ENCODE peak calls at places on chromosomes 1 and 21, in four cellular contexts. N is HCT116, S is tibial nerve, O is uterus. X is an unnamed sample.

GRCh38 chr1:71039666-71040262 is 7.9 kb downstream of the PTGER3 start:
- DNase-seq in O (no peak), N (no peak), S (no peak), X (no peak)

GRCh38 chr21:43818685-43819084 is 29.3 kb downstream of the RRP1 start:
- DNase-seq in N (no peak), S (no peak), O (no peak), X (no peak)

GRCh38 chr1:43930168-43930948 is 3.2 kb upstream of the ARTN start:
- DNase-seq in N (peak; percentile 49), O (no peak), S (no peak), X (no peak)

GRCh38 chr1:1291611-1292441 is 11.6 kb downstream of the SCNN1D start:
- DNase-seq in O (peak; percentile 70), N (no peak), S (no peak), X (peak; percentile 85)

GRCh38 chr1:53956308-53957168 is 10.4 kb downstream of the LRRC42 start:
- DNase-seq in O (no peak), N (no peak), S (no peak), X (no peak)

GRCh38 chr1:10251325-10252103 is 41.1 kb downstream of the KIF1B start:
- DNase-seq in N (no peak), S (no peak), O (no peak), X (no peak)

GRCh38 chr1:176790771-176791170 is 327.8 kb downstream of the PAPPA2 start:
- DNase-seq in N (no peak), O (no peak), S (no peak), X (no peak)

GRCh38 chr1:66436378-66437135 is 97.4 kb upstream of the SGIP1 start:
- DNase-seq in S (no peak), O (no peak), N (peak; percentile 63), X (no peak)

GRCh38 chr1:110210604-110211502 is 739 bp downstream of the KCNC4 start:
- DNase-seq in S (no peak), O (peak; percentile 40), N (no peak), X (peak; percentile 55)

GRCh38 chr1:107934573-107934972 is 30.4 kb downstream of the VAV3 start:
- DNase-seq in O (no peak), N (no peak), S (no peak), X (no peak)

GRCh38 chr1:19156676-19157075 is 53.4 kb downstream of the UBR4 start:
- DNase-seq in N (no peak), S (no peak), O (peak; percentile 70), X (peak; percentile 63)

GRCh38 chr1:203519053-203519770 is 25.3 kb downstream of the OPTC start:
- DNase-seq in N (no peak), S (no peak), O (no peak), X (no peak)
- H3K27ac ChIP-seq in N (no peak overlapping the region), S (no peak overlapping the region), O (peak overlapping the region; percentile 74), X (no peak overlapping the region)

GRCh38 chr1:75725256-75725655 is 747 bp downstream of the ACADM start:
- DNase-seq in O (no peak), N (no peak), S (no peak), X (no peak)

GRCh38 chr1:75722966-75723365 is 1.5 kb upstream of the ACADM start:
- DNase-seq in S (no peak), O (no peak), N (no peak), X (no peak)

GRCh38 chr1:75723989-75724471 is 479 bp upstream of the ACADM start:
- DNase-seq in O (peak; percentile 87), S (peak; percentile 53), N (peak; percentile 49), X (peak; percentile 90)

GRCh38 chr1:75725861-75726361 is 1.4 kb downstream of the ACADM start:
- DNase-seq in N (no peak), S (no peak), O (no peak), X (no peak)

GRCh38 chr1:75724472-75725022 is at the start of gene ACADM:
- DNase-seq in N (peak; percentile 60), O (peak; percentile 83), S (peak; percentile 68), X (peak; percentile 87)
- TF ChIP-seq POLR2A in N (no peak), O (peak; percentile 66), S (peak; percentile 17), X (peak; percentile 62)

GRCh38 chr21:37208056-37208705 is 59.0 kb downstream of the VPS26C start:
- DNase-seq in O (no peak), S (peak; percentile 37), N (no peak), X (peak; percentile 66)
- H3K27ac ChIP-seq in O (no peak overlapping the region), S (no peak overlapping the region), N (peak overlapping the region; percentile 69), X (peak overlapping the region; percentile 71)

GRCh38 chr1:209674957-209675566 is at the start of gene G0S2:
- DNase-seq in N (no peak), O (peak; percentile 52), S (no peak), X (peak; percentile 95)
- TF ChIP-seq POLR2A in N (no peak), O (no peak), S (no peak), X (peak; percentile 99)

DNA sequence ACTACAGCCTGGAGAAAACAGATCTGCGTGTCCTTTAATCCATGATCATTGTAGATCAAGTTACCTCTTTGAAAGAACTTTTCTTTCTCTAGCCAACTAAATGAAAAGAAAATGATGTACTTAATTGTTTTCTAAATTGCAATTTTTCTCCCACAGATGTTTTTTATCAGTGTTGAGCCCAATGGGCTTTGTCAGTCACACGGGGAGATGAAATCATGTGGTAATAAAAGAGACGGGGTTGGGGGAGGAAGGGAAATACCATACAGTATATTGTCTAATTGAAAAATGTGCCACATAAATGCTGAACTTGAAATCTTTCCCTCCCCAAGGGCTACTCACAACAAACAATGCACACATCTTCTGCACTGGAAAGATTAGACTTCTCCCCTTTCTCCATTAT is 58.4 kb downstream of the NTMT2 start:
- DNase-seq in N (no peak), S (no peak), O (no peak), X (no peak)
- H3K27ac ChIP-seq in N (no peak overlapping the region), S (no peak overlapping the region), O (no peak overlapping the region), X (no peak overlapping the region)

GRCh38 chr1:180937012-180937372 is 24.3 kb downstream of the KIAA1614 start:
- DNase-seq in O (no peak), N (no peak), S (no peak), X (no peak)
- TF ChIP-seq POLR2A in O (no peak), N (no peak), S (no peak), X (no peak)

X was measured in adrenal gland.